ENCODE peak calls at places on chromosomes 2 and 18, in seven cellular contexts. One of them, this sample, is unnamed.

GRCh38 chr2:30622452-30622851 is 175.4 kb downstream of the LCLAT1 start:
- DNase-seq in HepG2: no peak
- DNase-seq in K562: no peak
- DNase-seq in HCT116: no peak
- DNase-seq in endothelial cell of umbilical vein: no peak
- DNase-seq in GM12878: no peak
- DNase-seq in H1: no peak
- DNase-seq in this sample: no peak

GRCh38 chr2:238771193-238771592 is 76.7 kb upstream of the TWIST2 start:
- DNase-seq in HepG2: peak; percentile 59
- DNase-seq in K562: peak; percentile 11
- DNase-seq in HCT116: no peak
- DNase-seq in endothelial cell of umbilical vein: no peak
- DNase-seq in GM12878: no peak
- DNase-seq in H1: no peak
- DNase-seq in this sample: peak; percentile 69

GRCh38 chr2:102253140-102253752 is 58.1 kb upstream of the IL1RL1 start:
- DNase-seq in HepG2: no peak
- DNase-seq in K562: no peak
- DNase-seq in HCT116: no peak
- DNase-seq in endothelial cell of umbilical vein: no peak
- DNase-seq in GM12878: no peak
- DNase-seq in H1: no peak
- DNase-seq in this sample: no peak

GRCh38 chr18:79527656-79528055 is 131.9 kb downstream of the NFATC1 start:
- DNase-seq in HepG2: no peak
- DNase-seq in K562: no peak
- DNase-seq in HCT116: no peak
- DNase-seq in endothelial cell of umbilical vein: no peak
- DNase-seq in GM12878: no peak
- DNase-seq in H1: no peak
- DNase-seq in this sample: no peak

GRCh38 chr18:32929213-32929612 is 156.4 kb upstream of the KLHL14 start:
- DNase-seq in HepG2: no peak
- DNase-seq in K562: no peak
- DNase-seq in HCT116: no peak
- DNase-seq in endothelial cell of umbilical vein: no peak
- DNase-seq in GM12878: no peak
- DNase-seq in H1: no peak
- DNase-seq in this sample: no peak

GRCh38 chr2:112706170-112706664 is 14.6 kb upstream of the NT5DC4 start:
- DNase-seq in HepG2: no peak
- DNase-seq in K562: peak; percentile 93
- DNase-seq in HCT116: no peak
- DNase-seq in endothelial cell of umbilical vein: no peak
- DNase-seq in GM12878: peak; percentile 64
- DNase-seq in H1: no peak
- DNase-seq in this sample: no peak

GRCh38 chr2:217268978-217269377 is 409.1 kb upstream of the TNP1 start:
- DNase-seq in HepG2: no peak
- DNase-seq in K562: no peak
- DNase-seq in HCT116: no peak
- DNase-seq in endothelial cell of umbilical vein: no peak
- DNase-seq in GM12878: no peak
- DNase-seq in H1: no peak
- DNase-seq in this sample: no peak

GRCh38 chr2:224894356-224894755 is 147.9 kb downstream of the DOCK10 start:
- DNase-seq in HepG2: no peak
- DNase-seq in K562: no peak
- DNase-seq in HCT116: no peak
- DNase-seq in endothelial cell of umbilical vein: no peak
- DNase-seq in GM12878: peak; percentile 71
- DNase-seq in H1: no peak
- DNase-seq in this sample: no peak

GRCh38 chr2:195642677-195643063 is 14.4 kb upstream of the SLC39A10 start:
- DNase-seq in HepG2: no peak
- DNase-seq in K562: no peak
- DNase-seq in HCT116: no peak
- DNase-seq in endothelial cell of umbilical vein: no peak
- DNase-seq in GM12878: no peak
- DNase-seq in H1: no peak
- DNase-seq in this sample: no peak

GRCh38 chr2:205477016-205477705 is 205.1 kb upstream of the NRP2 start:
- DNase-seq in HepG2: no peak
- DNase-seq in K562: no peak
- DNase-seq in HCT116: no peak
- DNase-seq in endothelial cell of umbilical vein: no peak
- DNase-seq in GM12878: no peak
- DNase-seq in H1: no peak
- DNase-seq in this sample: no peak

GRCh38 chr18:13217466-13217961 is 1.0 kb upstream of the LDLRAD4 start:
- DNase-seq in HepG2: no peak
- DNase-seq in K562: peak; percentile 27
- DNase-seq in HCT116: no peak
- DNase-seq in endothelial cell of umbilical vein: peak; percentile 47
- DNase-seq in GM12878: no peak
- DNase-seq in H1: no peak
- DNase-seq in this sample: peak; percentile 67

GRCh38 chr18:11906926-11907874 is 917 bp downstream of the MPPE1 start:
- DNase-seq in HepG2: no peak
- DNase-seq in K562: no peak
- DNase-seq in HCT116: no peak
- DNase-seq in endothelial cell of umbilical vein: no peak
- DNase-seq in GM12878: no peak
- DNase-seq in H1: no peak
- DNase-seq in this sample: peak; percentile 72

GRCh38 chr18:57833441-57834101 is 30.5 kb upstream of the ATP8B1 start:
- DNase-seq in HepG2: peak; percentile 16
- DNase-seq in K562: peak; percentile 52
- DNase-seq in HCT116: no peak
- DNase-seq in endothelial cell of umbilical vein: peak; percentile 71
- DNase-seq in GM12878: peak; percentile 55
- DNase-seq in H1: no peak
- DNase-seq in this sample: peak; percentile 13

GRCh38 chr2:30421551-30422436 is 25.3 kb upstream of the LCLAT1 start:
- DNase-seq in HepG2: no peak
- DNase-seq in K562: no peak
- DNase-seq in HCT116: no peak
- DNase-seq in endothelial cell of umbilical vein: no peak
- DNase-seq in GM12878: peak; percentile 28
- DNase-seq in H1: no peak
- DNase-seq in this sample: peak; percentile 25

GRCh38 chr2:170434900-170435640 is 257.1 kb downstream of the MYO3B start:
- DNase-seq in HepG2: peak; percentile 16
- DNase-seq in K562: no peak
- DNase-seq in HCT116: no peak
- DNase-seq in endothelial cell of umbilical vein: no peak
- DNase-seq in GM12878: peak; percentile 51
- DNase-seq in H1: no peak
- DNase-seq in this sample: no peak

DNA sequence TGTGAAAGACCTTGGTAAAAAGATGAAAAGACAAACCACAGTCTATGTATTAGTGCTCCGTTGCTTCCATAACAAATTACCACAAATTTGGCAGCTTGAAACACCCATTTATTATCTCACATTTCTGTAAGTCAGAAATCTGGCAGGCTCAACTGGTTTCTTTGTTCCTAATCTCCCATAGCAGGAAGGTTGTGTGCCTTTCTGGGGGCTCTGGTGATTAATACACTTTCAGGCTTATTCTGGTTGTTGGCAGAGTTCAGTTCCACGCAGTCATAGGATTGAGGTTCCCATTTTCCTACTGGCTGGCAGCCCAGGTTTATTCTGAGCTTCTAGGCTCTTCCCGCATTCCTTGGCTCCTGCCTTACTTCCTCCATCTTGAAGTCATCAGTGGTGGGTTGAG is 189.3 kb downstream of the ANAPC1 start:
- DNase-seq in HepG2: no peak
- DNase-seq in K562: no peak
- DNase-seq in HCT116: no peak
- DNase-seq in endothelial cell of umbilical vein: peak; percentile 92
- DNase-seq in GM12878: no peak
- DNase-seq in H1: no peak
- DNase-seq in this sample: no peak
- TF ChIP-seq POLR2AphosphoS5 in HepG2: no peak
- TF ChIP-seq POLR2AphosphoS5 in K562: no peak
- TF ChIP-seq POLR2AphosphoS5 in HCT116: no peak
- TF ChIP-seq POLR2AphosphoS5 in endothelial cell of umbilical vein: no peak
- TF ChIP-seq POLR2AphosphoS5 in GM12878: no peak
- TF ChIP-seq POLR2AphosphoS5 in H1: no peak
- TF ChIP-seq POLR2AphosphoS5 in this sample: no peak

GRCh38 chr2:181281206-181281832 is 175.9 kb upstream of the ITGA4 start:
- DNase-seq in HepG2: no peak
- DNase-seq in K562: no peak
- DNase-seq in HCT116: no peak
- DNase-seq in endothelial cell of umbilical vein: no peak
- DNase-seq in GM12878: no peak
- DNase-seq in H1: no peak
- DNase-seq in this sample: no peak
- H3K4me2 ChIP-seq in HepG2: no peak overlapping the region
- H3K4me2 ChIP-seq in K562: no peak overlapping the region
- H3K4me2 ChIP-seq in HCT116: no peak overlapping the region
- H3K4me2 ChIP-seq in endothelial cell of umbilical vein: no peak overlapping the region
- H3K4me2 ChIP-seq in GM12878: peak overlapping the region; percentile 42
- H3K4me2 ChIP-seq in H1: no peak overlapping the region
- H3K4me2 ChIP-seq in this sample: no peak overlapping the region

GRCh38 chr2:20822535-20823490 is at the start of gene LDAH:
- DNase-seq in HepG2: peak; percentile 91
- DNase-seq in K562: peak; percentile 93
- DNase-seq in HCT116: peak; percentile 81
- DNase-seq in endothelial cell of umbilical vein: peak; percentile 87
- DNase-seq in GM12878: peak; percentile 36
- DNase-seq in H1: peak; percentile 81
- DNase-seq in this sample: peak; percentile 96
- TF ChIP-seq EZH2 in HepG2: no peak
- TF ChIP-seq EZH2 in K562: no peak
- TF ChIP-seq EZH2 in HCT116: no peak
- TF ChIP-seq EZH2 in endothelial cell of umbilical vein: no peak
- TF ChIP-seq EZH2 in GM12878: no peak
- TF ChIP-seq EZH2 in H1: no peak
- TF ChIP-seq EZH2 in this sample: no peak

GRCh38 chr2:235004289-235004903 is 52.6 kb downstream of the SH3BP4 start:
- DNase-seq in HepG2: peak; percentile 60
- DNase-seq in K562: no peak
- DNase-seq in HCT116: no peak
- DNase-seq in endothelial cell of umbilical vein: no peak
- DNase-seq in GM12878: no peak
- DNase-seq in H1: no peak
- DNase-seq in this sample: no peak
- TF ChIP-seq POLR2AphosphoS5 in HepG2: no peak
- TF ChIP-seq POLR2AphosphoS5 in K562: no peak
- TF ChIP-seq POLR2AphosphoS5 in HCT116: no peak
- TF ChIP-seq POLR2AphosphoS5 in endothelial cell of umbilical vein: no peak
- TF ChIP-seq POLR2AphosphoS5 in GM12878: no peak
- TF ChIP-seq POLR2AphosphoS5 in H1: no peak
- TF ChIP-seq POLR2AphosphoS5 in this sample: no peak

DNA sequence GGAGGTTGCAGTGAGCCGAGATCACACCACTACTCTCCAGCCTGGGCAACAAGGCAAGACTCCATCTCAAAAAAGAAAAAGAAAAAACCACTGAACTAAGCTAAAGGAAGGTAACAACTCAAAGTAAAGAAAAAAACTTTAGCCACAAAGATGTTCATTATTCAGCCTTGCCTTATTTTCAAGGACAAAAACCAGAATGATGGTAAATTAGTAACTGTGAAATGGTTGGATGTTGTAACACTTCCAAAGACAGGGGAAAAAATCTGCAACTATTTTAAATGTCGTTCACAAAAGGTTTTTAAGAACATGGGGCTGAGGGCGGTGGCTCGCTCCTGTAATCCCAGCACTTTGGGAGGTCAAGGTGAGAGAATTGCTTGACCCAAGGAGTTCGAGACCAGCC is 10.1 kb downstream of the ADAM17 start:
- DNase-seq in HepG2: no peak
- DNase-seq in K562: no peak
- DNase-seq in HCT116: no peak
- DNase-seq in endothelial cell of umbilical vein: no peak
- DNase-seq in GM12878: no peak
- DNase-seq in H1: no peak
- DNase-seq in this sample: no peak
- H3K4me2 ChIP-seq in HepG2: peak overlapping the region; percentile 34
- H3K4me2 ChIP-seq in K562: no peak overlapping the region
- H3K4me2 ChIP-seq in HCT116: no peak overlapping the region
- H3K4me2 ChIP-seq in endothelial cell of umbilical vein: no peak overlapping the region
- H3K4me2 ChIP-seq in GM12878: no peak overlapping the region
- H3K4me2 ChIP-seq in H1: no peak overlapping the region
- H3K4me2 ChIP-seq in this sample: no peak overlapping the region

GRCh38 chr2:230346921-230347533 is 20.0 kb downstream of the SP140L start:
- DNase-seq in HepG2: no peak
- DNase-seq in K562: no peak
- DNase-seq in HCT116: no peak
- DNase-seq in endothelial cell of umbilical vein: no peak
- DNase-seq in GM12878: no peak
- DNase-seq in H1: no peak
- DNase-seq in this sample: no peak
- TF ChIP-seq EZH2 in HepG2: no peak
- TF ChIP-seq EZH2 in K562: no peak
- TF ChIP-seq EZH2 in HCT116: no peak
- TF ChIP-seq EZH2 in endothelial cell of umbilical vein: no peak
- TF ChIP-seq EZH2 in GM12878: no peak
- TF ChIP-seq EZH2 in H1: no peak
- TF ChIP-seq EZH2 in this sample: no peak